ENCODE peak calls at places on chromosomes 1 and 21, in eight cellular contexts. One of them, this sample, is unnamed.

GRCh38 chr1:17633654-17634053 is 94.2 kb downstream of the ARHGEF10L start:
- DNase-seq in cardiac muscle cell: no peak
- DNase-seq in sigmoid colon: no peak
- DNase-seq in osteoblast: peak; percentile 98
- DNase-seq in tibial nerve: no peak
- DNase-seq in neural progenitor cell: no peak
- DNase-seq in left lung: no peak
- DNase-seq in uterus: no peak
- DNase-seq in this sample: no peak

GRCh38 chr1:218480691-218481099 is 135.6 kb downstream of the TGFB2 start:
- DNase-seq in cardiac muscle cell: peak; percentile 56
- DNase-seq in sigmoid colon: no peak
- DNase-seq in osteoblast: peak; percentile 70
- DNase-seq in tibial nerve: no peak
- DNase-seq in neural progenitor cell: no peak
- DNase-seq in left lung: no peak
- DNase-seq in uterus: no peak
- DNase-seq in this sample: no peak

GRCh38 chr1:217135569-217135915 is 412.3 kb upstream of the ESRRG start:
- DNase-seq in cardiac muscle cell: peak; percentile 19
- DNase-seq in sigmoid colon: no peak
- DNase-seq in osteoblast: peak; percentile 79
- DNase-seq in tibial nerve: no peak
- DNase-seq in neural progenitor cell: peak; percentile 37
- DNase-seq in left lung: peak; percentile 71
- DNase-seq in uterus: no peak
- DNase-seq in this sample: peak; percentile 33

GRCh38 chr1:212899845-212900244 is 41.8 kb downstream of the FLVCR1 start:
- DNase-seq in cardiac muscle cell: no peak
- DNase-seq in sigmoid colon: no peak
- DNase-seq in osteoblast: no peak
- DNase-seq in tibial nerve: no peak
- DNase-seq in neural progenitor cell: no peak
- DNase-seq in left lung: no peak
- DNase-seq in uterus: no peak
- DNase-seq in this sample: no peak

GRCh38 chr1:213327318-213327667 is 276.3 kb downstream of the RPS6KC1 start:
- DNase-seq in cardiac muscle cell: peak; percentile 95
- DNase-seq in sigmoid colon: no peak
- DNase-seq in osteoblast: peak; percentile 39
- DNase-seq in tibial nerve: peak; percentile 23
- DNase-seq in neural progenitor cell: no peak
- DNase-seq in left lung: no peak
- DNase-seq in uterus: peak; percentile 30
- DNase-seq in this sample: peak; percentile 32

GRCh38 chr1:239587066-239587465 is 200.7 kb downstream of the CHRM3 start:
- DNase-seq in cardiac muscle cell: no peak
- DNase-seq in sigmoid colon: no peak
- DNase-seq in osteoblast: no peak
- DNase-seq in tibial nerve: no peak
- DNase-seq in neural progenitor cell: no peak
- DNase-seq in left lung: no peak
- DNase-seq in uterus: no peak
- DNase-seq in this sample: no peak

GRCh38 chr21:44697811-44698734 is 1.1 kb downstream of the KRTAP10-12 start:
- DNase-seq in cardiac muscle cell: no peak
- DNase-seq in sigmoid colon: no peak
- DNase-seq in osteoblast: peak; percentile 73
- DNase-seq in tibial nerve: no peak
- DNase-seq in neural progenitor cell: peak; percentile 71
- DNase-seq in left lung: peak; percentile 76
- DNase-seq in uterus: no peak
- DNase-seq in this sample: no peak

GRCh38 chr1:214213136-214213535 is 67.8 kb upstream of the SMYD2 start:
- DNase-seq in cardiac muscle cell: no peak
- DNase-seq in sigmoid colon: no peak
- DNase-seq in osteoblast: peak; percentile 66
- DNase-seq in tibial nerve: no peak
- DNase-seq in neural progenitor cell: no peak
- DNase-seq in left lung: no peak
- DNase-seq in uterus: no peak
- DNase-seq in this sample: no peak

GRCh38 chr1:33576821-33577599 is 104.6 kb downstream of the ZSCAN20 start:
- DNase-seq in cardiac muscle cell: no peak
- DNase-seq in sigmoid colon: no peak
- DNase-seq in osteoblast: no peak
- DNase-seq in tibial nerve: no peak
- DNase-seq in neural progenitor cell: no peak
- DNase-seq in left lung: no peak
- DNase-seq in uterus: no peak
- DNase-seq in this sample: no peak

GRCh38 chr21:45996311-45997204 is 15.0 kb downstream of the COL6A1 start:
- DNase-seq in cardiac muscle cell: no peak
- DNase-seq in sigmoid colon: peak; percentile 66
- DNase-seq in osteoblast: peak; percentile 90
- DNase-seq in tibial nerve: no peak
- DNase-seq in neural progenitor cell: no peak
- DNase-seq in left lung: peak; percentile 78
- DNase-seq in uterus: peak; percentile 23
- DNase-seq in this sample: peak; percentile 56

GRCh38 chr1:243351347-243351746 is 95.5 kb downstream of the SDCCAG8 start:
- DNase-seq in cardiac muscle cell: no peak
- DNase-seq in sigmoid colon: no peak
- DNase-seq in osteoblast: no peak
- DNase-seq in tibial nerve: no peak
- DNase-seq in neural progenitor cell: no peak
- DNase-seq in left lung: no peak
- DNase-seq in uterus: no peak
- DNase-seq in this sample: no peak

GRCh38 chr1:207863893-207864535 is 46.9 kb downstream of the CD34 start:
- DNase-seq in cardiac muscle cell: no peak
- DNase-seq in sigmoid colon: no peak
- DNase-seq in osteoblast: no peak
- DNase-seq in tibial nerve: no peak
- DNase-seq in neural progenitor cell: no peak
- DNase-seq in left lung: no peak
- DNase-seq in uterus: no peak
- DNase-seq in this sample: no peak

GRCh38 chr1:3126756-3127718 is 58.0 kb downstream of the PRDM16 start:
- DNase-seq in cardiac muscle cell: peak; percentile 6
- DNase-seq in sigmoid colon: no peak
- DNase-seq in osteoblast: no peak
- DNase-seq in tibial nerve: no peak
- DNase-seq in neural progenitor cell: no peak
- DNase-seq in left lung: no peak
- DNase-seq in uterus: no peak
- DNase-seq in this sample: no peak

DNA sequence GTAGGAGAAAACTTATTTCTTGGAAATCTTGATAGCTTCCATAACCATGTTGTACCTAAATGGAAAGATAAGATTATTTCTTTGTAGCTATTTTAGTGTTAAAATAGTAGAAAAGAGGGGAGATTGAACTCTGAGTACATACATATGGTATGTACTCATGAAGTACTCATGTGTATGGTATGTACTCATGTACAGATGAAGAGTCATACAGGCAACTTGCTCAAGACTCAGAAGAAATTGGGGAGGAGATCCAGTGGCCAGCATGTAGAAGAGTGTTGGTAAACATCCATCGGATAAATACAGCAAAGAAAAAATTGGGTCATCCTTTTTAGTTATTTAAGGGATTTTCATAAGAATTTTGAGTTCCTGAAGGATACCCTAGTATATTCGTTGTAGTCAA is 29.0 kb downstream of the MDM4 start:
- DNase-seq in cardiac muscle cell: peak; percentile 8
- DNase-seq in sigmoid colon: no peak
- DNase-seq in osteoblast: no peak
- DNase-seq in tibial nerve: no peak
- DNase-seq in neural progenitor cell: no peak
- DNase-seq in left lung: no peak
- DNase-seq in uterus: no peak
- DNase-seq in this sample: no peak
- H3K36me3 ChIP-seq in cardiac muscle cell: peaks cover 89% of the 10 kb centered on the region
- H3K36me3 ChIP-seq in sigmoid colon: peaks cover 57% of the 10 kb centered on the region
- H3K36me3 ChIP-seq in osteoblast: peaks cover 92% of the 10 kb centered on the region
- H3K36me3 ChIP-seq in tibial nerve: no peaks in the 10 kb centered on the region
- H3K36me3 ChIP-seq in neural progenitor cell: peaks cover 12% of the 10 kb centered on the region
- H3K36me3 ChIP-seq in left lung: peaks cover 99% of the 10 kb centered on the region
- H3K36me3 ChIP-seq in uterus: no peaks in the 10 kb centered on the region
- H3K36me3 ChIP-seq in this sample: peaks cover 100% of the 10 kb centered on the region

GRCh38 chr1:203644191-203644590 is 17.6 kb downstream of the ATP2B4 start:
- DNase-seq in cardiac muscle cell: no peak
- DNase-seq in sigmoid colon: no peak
- DNase-seq in osteoblast: no peak
- DNase-seq in tibial nerve: no peak
- DNase-seq in neural progenitor cell: no peak
- DNase-seq in left lung: no peak
- DNase-seq in uterus: no peak
- DNase-seq in this sample: no peak

GRCh38 chr1:203648281-203648680 is 21.6 kb downstream of the ATP2B4 start:
- DNase-seq in cardiac muscle cell: no peak
- DNase-seq in sigmoid colon: no peak
- DNase-seq in osteoblast: no peak
- DNase-seq in tibial nerve: no peak
- DNase-seq in neural progenitor cell: no peak
- DNase-seq in left lung: no peak
- DNase-seq in uterus: no peak
- DNase-seq in this sample: no peak

GRCh38 chr1:203643213-203644045 is 16.8 kb downstream of the ATP2B4 start:
- DNase-seq in cardiac muscle cell: peak; percentile 57
- DNase-seq in sigmoid colon: no peak
- DNase-seq in osteoblast: peak; percentile 94
- DNase-seq in tibial nerve: no peak
- DNase-seq in neural progenitor cell: no peak
- DNase-seq in left lung: no peak
- DNase-seq in uterus: no peak
- DNase-seq in this sample: no peak

GRCh38 chr1:203645996-203646395 is 19.4 kb downstream of the ATP2B4 start:
- DNase-seq in cardiac muscle cell: no peak
- DNase-seq in sigmoid colon: no peak
- DNase-seq in osteoblast: peak; percentile 47
- DNase-seq in tibial nerve: no peak
- DNase-seq in neural progenitor cell: no peak
- DNase-seq in left lung: no peak
- DNase-seq in uterus: no peak
- DNase-seq in this sample: no peak

GRCh38 chr1:203644661-203645510 is 18.3 kb downstream of the ATP2B4 start:
- DNase-seq in cardiac muscle cell: peak; percentile 32
- DNase-seq in sigmoid colon: no peak
- DNase-seq in osteoblast: peak; percentile 82
- DNase-seq in tibial nerve: no peak
- DNase-seq in neural progenitor cell: no peak
- DNase-seq in left lung: no peak
- DNase-seq in uterus: no peak
- DNase-seq in this sample: no peak
- H3K27ac ChIP-seq in cardiac muscle cell: peak overlapping the region; percentile 45
- H3K27ac ChIP-seq in sigmoid colon: peak overlapping the region; percentile 98
- H3K27ac ChIP-seq in osteoblast: peak overlapping the region; percentile 81
- H3K27ac ChIP-seq in tibial nerve: peak overlapping the region; percentile 61
- H3K27ac ChIP-seq in neural progenitor cell: no peak overlapping the region
- H3K27ac ChIP-seq in left lung: peak overlapping the region; percentile 13
- H3K27ac ChIP-seq in uterus: peak overlapping the region; percentile 98
- H3K27ac ChIP-seq in this sample: peak overlapping the region; percentile 73

DNA sequence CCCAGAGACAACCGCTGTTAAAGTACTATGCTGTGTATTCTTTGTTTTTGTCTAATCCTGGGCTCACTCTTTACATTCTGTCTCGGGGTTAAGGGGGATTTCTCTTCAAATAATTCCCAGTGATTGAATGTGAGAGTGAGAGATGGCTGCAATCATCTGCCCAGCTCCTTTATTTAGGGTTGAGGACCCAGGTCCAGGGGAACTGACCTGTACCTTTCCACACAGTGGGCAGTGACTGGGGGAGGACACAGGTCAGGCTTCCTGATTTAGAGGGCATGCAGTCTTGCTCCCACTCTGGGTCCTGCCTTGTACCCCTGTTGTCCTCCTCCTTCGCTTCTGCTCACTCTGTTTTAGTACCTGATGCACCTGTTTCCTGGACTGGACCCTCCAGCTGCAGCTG is 22.0 kb downstream of the PHGDH start:
- DNase-seq in cardiac muscle cell: no peak
- DNase-seq in sigmoid colon: no peak
- DNase-seq in osteoblast: no peak
- DNase-seq in tibial nerve: no peak
- DNase-seq in neural progenitor cell: no peak
- DNase-seq in left lung: no peak
- DNase-seq in uterus: no peak
- DNase-seq in this sample: no peak
- H3K36me3 ChIP-seq in cardiac muscle cell: peaks cover 2% of the 10 kb centered on the region
- H3K36me3 ChIP-seq in sigmoid colon: peaks cover 11% of the 10 kb centered on the region
- H3K36me3 ChIP-seq in osteoblast: peaks cover 27% of the 10 kb centered on the region
- H3K36me3 ChIP-seq in tibial nerve: no peaks in the 10 kb centered on the region
- H3K36me3 ChIP-seq in neural progenitor cell: peaks cover 5% of the 10 kb centered on the region
- H3K36me3 ChIP-seq in left lung: peaks cover 19% of the 10 kb centered on the region
- H3K36me3 ChIP-seq in uterus: no peaks in the 10 kb centered on the region
- H3K36me3 ChIP-seq in this sample: no peaks in the 10 kb centered on the region

GRCh38 chr1:156120318-156120717 is 5.8 kb downstream of the LMNA start:
- DNase-seq in cardiac muscle cell: no peak
- DNase-seq in sigmoid colon: no peak
- DNase-seq in osteoblast: no peak
- DNase-seq in tibial nerve: no peak
- DNase-seq in neural progenitor cell: no peak
- DNase-seq in left lung: no peak
- DNase-seq in uterus: no peak
- DNase-seq in this sample: no peak

GRCh38 chr1:156123356-156124196 is 9.1 kb downstream of the LMNA start:
- DNase-seq in cardiac muscle cell: peak; percentile 98
- DNase-seq in sigmoid colon: peak; percentile 99
- DNase-seq in osteoblast: peak; percentile 83
- DNase-seq in tibial nerve: peak; percentile 97
- DNase-seq in neural progenitor cell: peak; percentile 78
- DNase-seq in left lung: peak; percentile 96
- DNase-seq in uterus: peak; percentile 97
- DNase-seq in this sample: peak; percentile 97

GRCh38 chr1:156122519-156123355 is 8.2 kb downstream of the LMNA start:
- DNase-seq in cardiac muscle cell: peak; percentile 93
- DNase-seq in sigmoid colon: peak; percentile 94
- DNase-seq in osteoblast: peak; percentile 87
- DNase-seq in tibial nerve: no peak
- DNase-seq in neural progenitor cell: peak; percentile 29
- DNase-seq in left lung: peak; percentile 85
- DNase-seq in uterus: peak; percentile 92
- DNase-seq in this sample: peak; percentile 94

GRCh38 chr1:156121441-156121840 is 6.9 kb downstream of the LMNA start:
- DNase-seq in cardiac muscle cell: no peak
- DNase-seq in sigmoid colon: no peak
- DNase-seq in osteoblast: no peak
- DNase-seq in tibial nerve: no peak
- DNase-seq in neural progenitor cell: no peak
- DNase-seq in left lung: no peak
- DNase-seq in uterus: no peak
- DNase-seq in this sample: no peak

DNA sequence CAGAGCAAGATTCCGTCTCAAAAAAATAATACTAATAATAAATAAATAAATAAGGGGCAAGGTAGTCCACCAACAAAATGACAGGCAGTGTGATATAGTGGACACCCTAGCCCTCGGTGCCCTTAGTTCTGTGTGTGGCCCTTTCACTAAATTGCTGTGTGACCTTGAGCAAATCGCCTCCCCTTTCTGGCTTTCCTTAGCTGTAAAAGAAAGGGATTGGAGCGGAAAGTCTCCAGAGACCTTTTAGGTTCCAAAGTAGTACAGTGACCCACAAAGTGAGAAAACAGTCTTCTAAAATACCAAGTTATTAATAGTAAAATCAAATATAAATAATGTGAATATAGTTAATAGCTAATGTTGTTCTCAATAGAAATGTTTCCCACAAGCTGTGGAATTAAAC is 7.6 kb downstream of the LMNA start:
- DNase-seq in cardiac muscle cell: no peak
- DNase-seq in sigmoid colon: no peak
- DNase-seq in osteoblast: no peak
- DNase-seq in tibial nerve: no peak
- DNase-seq in neural progenitor cell: no peak
- DNase-seq in left lung: no peak
- DNase-seq in uterus: no peak
- DNase-seq in this sample: no peak
- H3K27ac ChIP-seq in cardiac muscle cell: peak overlapping the region; percentile 97
- H3K27ac ChIP-seq in sigmoid colon: peak overlapping the region; percentile 98
- H3K27ac ChIP-seq in osteoblast: peak overlapping the region; percentile 100
- H3K27ac ChIP-seq in tibial nerve: peak overlapping the region; percentile 97
- H3K27ac ChIP-seq in neural progenitor cell: no peak overlapping the region
- H3K27ac ChIP-seq in left lung: peak overlapping the region; percentile 93
- H3K27ac ChIP-seq in uterus: peak overlapping the region; percentile 99
- H3K27ac ChIP-seq in this sample: peak overlapping the region; percentile 96